ENCODE peak calls at places on chromosomes 5 and 9, in four cellular contexts. W is ELR, J is iPS-NIHi11, H is NCI-H748 treated with DMSO at 0.1 percent for 48 hours. Q is an unnamed sample.

GRCh38 chr5:78979117-78979742 is 5.9 kb downstream of the ARSB start:
- DNase-seq in W (no peak), J (no peak), H (no peak), Q (no peak)

GRCh38 chr5:17378346-17378984 is 119.6 kb upstream of the TAF11L2 start:
- DNase-seq in H (no peak), J (no peak), W (peak), Q (peak)

GRCh38 chr9:71990466-71990865 is 69.9 kb downstream of the C9orf57 start:
- DNase-seq in W (peak), H (no peak), J (no peak), Q (peak)

GRCh38 chr5:41809128-41809527 is 61.1 kb downstream of the OXCT1 start:
- DNase-seq in W (no peak), J (no peak), H (no peak), Q (no peak)

GRCh38 chr9:5510360-5510931 is at the start of gene PDCD1LG2:
- DNase-seq in W (peak), J (no peak), H (no peak), Q (peak)

GRCh38 chr5:105392122-105392709 is 1829.6 kb upstream of the NUDT12 start:
- DNase-seq in H (no peak), W (no peak), J (no peak), Q (no peak)

GRCh38 chr9:36560813-36561212 is 11.9 kb upstream of the MELK start:
- DNase-seq in W (peak), J (peak), H (no peak), Q (peak)

GRCh38 chr9:83596899-83597504 is 25.9 kb upstream of the IDNK start:
- DNase-seq in H (peak), W (peak), J (peak), Q (peak)

GRCh38 chr5:128684951-128685350 is 146.9 kb upstream of the FBN2 start:
- DNase-seq in W (no peak), H (no peak), J (no peak), Q (no peak)

GRCh38 chr9:129138476-129139232 is 27.4 kb downstream of the PTPA start:
- DNase-seq in H (no peak), J (no peak), W (peak), Q (peak)

GRCh38 chr9:14315754-14316573 is 2.0 kb upstream of the NFIB start:
- DNase-seq in W (no peak), J (peak), H (no peak), Q (peak)

GRCh38 chr5:111859533-111860270 is 102.7 kb upstream of the NREP start:
- DNase-seq in J (no peak), W (peak), H (no peak), Q (peak)

GRCh38 chr9:23088932-23089364 is 642.3 kb downstream of the DMRTA1 start:
- DNase-seq in W (peak), J (peak), H (no peak), Q (peak)

GRCh38 chr5:169763437-169764301 is 126.6 kb downstream of the DOCK2 start:
- DNase-seq in W (no peak), H (no peak), J (no peak), Q (peak)

Q was measured in M059J.